ENCODE peak calls at places on chromosomes 7 and 10, in five cellular contexts. One of them, this sample, is unnamed.
A peak's percentile ranks its signal among the peaks of the same experiment; 100 is the strongest.

GRCh38 chr10:77773631-77774426 is 136.2 kb upstream of the KCNMA1 start:
- DNase-seq in central memory CD4-positive, alpha-beta T cell: no peak
- DNase-seq in T-helper 17 cell: no peak
- DNase-seq in stromal cell of bone marrow: no peak
- DNase-seq in stimulated activated CD4-positive, alpha-beta T cell treated with anti-CD3 and anti-CD28 coated beads, Interleukin-15, amount 100 ng/mL, for 1 hour: no peak
- DNase-seq in this sample: no peak

GRCh38 chr7:28107960-28108359 is 72.6 kb downstream of the JAZF1 start:
- DNase-seq in T-helper 17 cell: no peak
- DNase-seq in stromal cell of bone marrow: no peak
- DNase-seq in central memory CD4-positive, alpha-beta T cell: no peak
- DNase-seq in stimulated activated CD4-positive, alpha-beta T cell treated with anti-CD3 and anti-CD28 coated beads, Interleukin-15, amount 100 ng/mL, for 1 hour: no peak
- DNase-seq in this sample: no peak

GRCh38 chr10:16602104-16602735 is 80.5 kb upstream of the C1QL3 start:
- DNase-seq in T-helper 17 cell: no peak
- DNase-seq in central memory CD4-positive, alpha-beta T cell: no peak
- DNase-seq in stromal cell of bone marrow: no peak
- DNase-seq in stimulated activated CD4-positive, alpha-beta T cell treated with anti-CD3 and anti-CD28 coated beads, Interleukin-15, amount 100 ng/mL, for 1 hour: no peak
- DNase-seq in this sample: no peak

GRCh38 chr7:36058020-36058592 is 94.9 kb upstream of the EEPD1 start:
- DNase-seq in stromal cell of bone marrow: no peak
- DNase-seq in stimulated activated CD4-positive, alpha-beta T cell treated with anti-CD3 and anti-CD28 coated beads, Interleukin-15, amount 100 ng/mL, for 1 hour: no peak
- DNase-seq in central memory CD4-positive, alpha-beta T cell: no peak
- DNase-seq in T-helper 17 cell: no peak
- DNase-seq in this sample: no peak

GRCh38 chr10:30178565-30178964 is 119.2 kb upstream of the JCAD start:
- DNase-seq in stromal cell of bone marrow: peak; percentile 27
- DNase-seq in central memory CD4-positive, alpha-beta T cell: no peak
- DNase-seq in stimulated activated CD4-positive, alpha-beta T cell treated with anti-CD3 and anti-CD28 coated beads, Interleukin-15, amount 100 ng/mL, for 1 hour: no peak
- DNase-seq in T-helper 17 cell: no peak
- DNase-seq in this sample: no peak

GRCh38 chr7:138951953-138952352 is 29.2 kb downstream of the KIAA1549 start:
- DNase-seq in stimulated activated CD4-positive, alpha-beta T cell treated with anti-CD3 and anti-CD28 coated beads, Interleukin-15, amount 100 ng/mL, for 1 hour: no peak
- DNase-seq in T-helper 17 cell: no peak
- DNase-seq in central memory CD4-positive, alpha-beta T cell: no peak
- DNase-seq in stromal cell of bone marrow: no peak
- DNase-seq in this sample: no peak

GRCh38 chr10:77513783-77514331 is 123.8 kb downstream of the KCNMA1 start:
- DNase-seq in central memory CD4-positive, alpha-beta T cell: no peak
- DNase-seq in stimulated activated CD4-positive, alpha-beta T cell treated with anti-CD3 and anti-CD28 coated beads, Interleukin-15, amount 100 ng/mL, for 1 hour: no peak
- DNase-seq in stromal cell of bone marrow: peak; percentile 78
- DNase-seq in T-helper 17 cell: no peak
- DNase-seq in this sample: no peak

GRCh38 chr10:100908378-100908777 is 4.4 kb upstream of the SLF2 start:
- DNase-seq in central memory CD4-positive, alpha-beta T cell: no peak
- DNase-seq in stimulated activated CD4-positive, alpha-beta T cell treated with anti-CD3 and anti-CD28 coated beads, Interleukin-15, amount 100 ng/mL, for 1 hour: no peak
- DNase-seq in stromal cell of bone marrow: no peak
- DNase-seq in T-helper 17 cell: no peak
- DNase-seq in this sample: no peak

GRCh38 chr7:604884-605531 is 85.4 kb upstream of the PDGFA start:
- DNase-seq in stromal cell of bone marrow: no peak
- DNase-seq in stimulated activated CD4-positive, alpha-beta T cell treated with anti-CD3 and anti-CD28 coated beads, Interleukin-15, amount 100 ng/mL, for 1 hour: no peak
- DNase-seq in T-helper 17 cell: no peak
- DNase-seq in central memory CD4-positive, alpha-beta T cell: no peak
- DNase-seq in this sample: no peak

GRCh38 chr10:98586096-98586495 is 139.4 kb upstream of the HPS1 start:
- DNase-seq in stromal cell of bone marrow: no peak
- DNase-seq in central memory CD4-positive, alpha-beta T cell: no peak
- DNase-seq in stimulated activated CD4-positive, alpha-beta T cell treated with anti-CD3 and anti-CD28 coated beads, Interleukin-15, amount 100 ng/mL, for 1 hour: no peak
- DNase-seq in T-helper 17 cell: no peak
- DNase-seq in this sample: no peak

GRCh38 chr10:131994435-131994834 is 12.7 kb upstream of the BNIP3 start:
- DNase-seq in stromal cell of bone marrow: no peak
- DNase-seq in stimulated activated CD4-positive, alpha-beta T cell treated with anti-CD3 and anti-CD28 coated beads, Interleukin-15, amount 100 ng/mL, for 1 hour: no peak
- DNase-seq in central memory CD4-positive, alpha-beta T cell: no peak
- DNase-seq in T-helper 17 cell: no peak
- DNase-seq in this sample: no peak

GRCh38 chr10:89086801-89087513 is 96.4 kb downstream of the FAS start:
- DNase-seq in central memory CD4-positive, alpha-beta T cell: no peak
- DNase-seq in stromal cell of bone marrow: peak; percentile 89
- DNase-seq in stimulated activated CD4-positive, alpha-beta T cell treated with anti-CD3 and anti-CD28 coated beads, Interleukin-15, amount 100 ng/mL, for 1 hour: no peak
- DNase-seq in T-helper 17 cell: no peak
- DNase-seq in this sample: no peak

GRCh38 chr7:29865526-29865925 is 59.2 kb downstream of the WIPF3 start:
- DNase-seq in stimulated activated CD4-positive, alpha-beta T cell treated with anti-CD3 and anti-CD28 coated beads, Interleukin-15, amount 100 ng/mL, for 1 hour: no peak
- DNase-seq in stromal cell of bone marrow: peak; percentile 78
- DNase-seq in T-helper 17 cell: no peak
- DNase-seq in central memory CD4-positive, alpha-beta T cell: no peak
- DNase-seq in this sample: no peak

GRCh38 chr10:100825325-100825875 is 80.0 kb downstream of the PAX2 start:
- DNase-seq in stromal cell of bone marrow: no peak
- DNase-seq in central memory CD4-positive, alpha-beta T cell: no peak
- DNase-seq in T-helper 17 cell: no peak
- DNase-seq in stimulated activated CD4-positive, alpha-beta T cell treated with anti-CD3 and anti-CD28 coated beads, Interleukin-15, amount 100 ng/mL, for 1 hour: no peak
- DNase-seq in this sample: no peak

GRCh38 chr7:43362652-43363428 is 220.1 kb upstream of the STK17A start:
- DNase-seq in stimulated activated CD4-positive, alpha-beta T cell treated with anti-CD3 and anti-CD28 coated beads, Interleukin-15, amount 100 ng/mL, for 1 hour: no peak
- DNase-seq in T-helper 17 cell: no peak
- DNase-seq in stromal cell of bone marrow: no peak
- DNase-seq in central memory CD4-positive, alpha-beta T cell: no peak
- DNase-seq in this sample: no peak

GRCh38 chr10:86139066-86139657 is 227.4 kb downstream of the GRID1 start:
- DNase-seq in T-helper 17 cell: no peak
- DNase-seq in stromal cell of bone marrow: no peak
- DNase-seq in stimulated activated CD4-positive, alpha-beta T cell treated with anti-CD3 and anti-CD28 coated beads, Interleukin-15, amount 100 ng/mL, for 1 hour: no peak
- DNase-seq in central memory CD4-positive, alpha-beta T cell: no peak
- DNase-seq in this sample: no peak

GRCh38 chr10:58742141-58742540 is 229.5 kb downstream of the BICC1 start:
- DNase-seq in stromal cell of bone marrow: no peak
- DNase-seq in stimulated activated CD4-positive, alpha-beta T cell treated with anti-CD3 and anti-CD28 coated beads, Interleukin-15, amount 100 ng/mL, for 1 hour: no peak
- DNase-seq in central memory CD4-positive, alpha-beta T cell: no peak
- DNase-seq in T-helper 17 cell: no peak
- DNase-seq in this sample: no peak

This sample was measured in cortex of kidney.